ENCODE peak calls at places on chromosomes 16 and 17, in ten cellular contexts. R is AG09319; Q is stomach; S is CD8-positive, alpha-beta T cell; J is neural progenitor cell; Z is HFF-Myc; G is lower leg skin; M is heart right ventricle; F is prostate gland; U is cardiac muscle cell. P is an unnamed sample.

GRCh38 chr17:16446338-16446983 is 31.1 kb downstream of the TRPV2 start:
- DNase-seq in J (no peak), R (no peak), U (no peak), S (no peak), Q (no peak), F (no peak), G (no peak), M (no peak), Z (no peak), P (no peak)

GRCh38 chr17:79183221-79184158 is 108.9 kb downstream of the ENGASE start:
- DNase-seq in J (peak; percentile 91), G (no peak), S (no peak), Z (no peak), U (peak; percentile 74), Q (no peak), F (no peak), R (no peak), M (no peak), P (no peak)

GRCh38 chr16:79639576-79640311 is 39.2 kb upstream of the MAF start:
- DNase-seq in S (no peak), G (peak; percentile 54), U (no peak), F (peak; percentile 33), M (no peak), Q (peak; percentile 40), R (no peak), Z (no peak), J (no peak), P (no peak)

GRCh38 chr17:78367193-78367592 is 7.3 kb upstream of the SOCS3 start:
- DNase-seq in S (no peak), R (no peak), Z (no peak), Q (no peak), J (no peak), G (no peak), U (no peak), F (no peak), M (no peak), P (no peak)

GRCh38 chr17:29412780-29413565 is 22.8 kb downstream of the TAOK1 start:
- DNase-seq in S (no peak), F (no peak), Q (no peak), Z (peak; percentile 32), R (peak; percentile 32), J (no peak), M (no peak), U (no peak), G (no peak), P (peak; percentile 76)

GRCh38 chr17:35578929-35579448 is 618 bp upstream of the PEX12 start:
- DNase-seq in M (no peak), J (no peak), S (no peak), Q (no peak), G (no peak), U (no peak), Z (no peak), R (no peak), F (no peak), P (no peak)

GRCh38 chr17:49132317-49132698 is 261 bp upstream of the B4GALNT2 start:
- DNase-seq in M (no peak), F (no peak), U (no peak), J (no peak), R (no peak), Z (no peak), G (no peak), Q (no peak), S (no peak), P (no peak)

GRCh38 chr16:14148569-14148968 is 77.5 kb downstream of the MRTFB start:
- DNase-seq in Q (no peak), F (no peak), J (no peak), G (no peak), R (no peak), M (no peak), Z (no peak), U (no peak), S (no peak), P (no peak)

GRCh38 chr16:69145658-69146057 is 13.2 kb downstream of the UTP4 start:
- DNase-seq in J (no peak), M (no peak), U (no peak), Z (no peak), G (no peak), Q (peak; percentile 56), S (no peak), F (no peak), R (no peak), P (no peak)

GRCh38 chr16:85448557-85449194 is 164.4 kb upstream of the GSE1 start:
- DNase-seq in Z (no peak), Q (peak; percentile 84), M (no peak), R (no peak), S (peak; percentile 90), J (no peak), G (no peak), U (no peak), F (no peak), P (no peak)

GRCh38 chr17:58006924-58007780 is at the start of gene SRSF1:
- DNase-seq in S (peak; percentile 99), G (peak; percentile 96), J (peak; percentile 99), R (peak; percentile 94), U (peak; percentile 99), F (peak; percentile 96), Q (peak; percentile 97), Z (peak; percentile 96), M (peak; percentile 98), P (peak; percentile 88)
- TF ChIP-seq CTCF in S (no peak), G (peak; percentile 15), J (no peak), R (no peak), U (no peak), F (no peak), Q (no peak), Z (no peak), M (no peak), P (no peak)

DNA sequence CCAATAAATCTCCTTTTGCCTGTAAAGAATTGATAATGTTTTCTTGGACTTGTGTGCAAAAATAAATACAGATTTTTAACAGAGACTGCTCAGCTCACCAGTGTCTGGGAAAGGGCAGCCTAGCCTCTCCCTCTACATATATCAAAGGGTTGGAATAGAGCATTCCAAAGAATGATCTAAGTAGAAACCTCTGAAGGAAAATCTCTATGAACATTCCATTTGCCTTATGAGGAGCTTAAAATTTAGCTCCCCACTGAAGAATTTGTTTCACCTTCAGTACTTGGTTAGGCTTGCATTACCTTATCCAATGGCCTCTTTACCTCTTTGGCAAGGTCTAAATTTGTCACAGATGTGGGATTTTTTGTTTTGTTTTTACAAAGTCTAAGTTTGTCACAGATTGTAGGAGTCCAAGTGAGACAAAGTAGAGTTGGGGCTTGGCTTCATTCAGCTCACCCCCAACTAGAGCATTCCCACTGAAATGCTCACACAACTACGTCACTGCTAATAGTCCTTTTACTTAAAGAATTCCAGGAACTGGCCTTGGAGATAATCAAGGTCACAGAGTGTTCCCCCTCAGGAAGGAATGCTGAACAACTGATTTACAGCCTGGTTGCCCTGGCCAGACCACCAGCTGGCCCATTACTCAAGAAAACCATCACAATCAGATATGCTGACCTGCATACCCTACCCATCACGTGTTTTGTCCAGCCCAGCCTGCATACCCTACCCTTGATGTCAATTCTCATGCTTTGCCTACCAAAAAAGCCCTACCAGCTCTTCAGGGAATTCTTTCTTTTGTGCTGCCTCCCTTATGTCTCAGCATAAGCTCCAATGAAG is 26.6 kb upstream of the PPM1D start:
- DNase-seq in M (no peak), F (no peak), G (no peak), J (no peak), S (no peak), R (no peak), Q (no peak), U (peak; percentile 13), Z (no peak), P (no peak)
- TF ChIP-seq CTCF in M (no peak), F (no peak), G (no peak), J (no peak), S (no peak), R (no peak), Q (no peak), U (peak; percentile 22), Z (no peak), P (no peak)

GRCh38 chr17:42312285-42313130 is 24.2 kb downstream of the STAT5A start:
- DNase-seq in Q (peak; percentile 80), Z (peak; percentile 63), M (peak; percentile 89), U (peak; percentile 92), J (peak; percentile 95), S (peak; percentile 85), R (no peak), F (peak; percentile 78), G (peak; percentile 77), P (no peak)

GRCh38 chr17:42311240-42312034 is 23.1 kb downstream of the STAT5A start:
- DNase-seq in G (peak; percentile 91), S (no peak), Q (peak; percentile 57), F (peak; percentile 65), Z (peak; percentile 69), J (peak; percentile 78), U (peak; percentile 57), R (peak; percentile 84), M (peak; percentile 82), P (peak; percentile 63)

GRCh38 chr17:42309142-42309541 is 20.8 kb downstream of the STAT5A start:
- DNase-seq in F (no peak), U (no peak), Z (no peak), S (no peak), Q (no peak), R (no peak), M (no peak), J (no peak), G (no peak), P (no peak)

GRCh38 chr17:42312035-42312284 is 23.7 kb downstream of the STAT5A start:
- DNase-seq in Q (no peak), M (no peak), S (no peak), F (no peak), U (no peak), R (no peak), J (no peak), G (no peak), Z (no peak), P (no peak)

DNA sequence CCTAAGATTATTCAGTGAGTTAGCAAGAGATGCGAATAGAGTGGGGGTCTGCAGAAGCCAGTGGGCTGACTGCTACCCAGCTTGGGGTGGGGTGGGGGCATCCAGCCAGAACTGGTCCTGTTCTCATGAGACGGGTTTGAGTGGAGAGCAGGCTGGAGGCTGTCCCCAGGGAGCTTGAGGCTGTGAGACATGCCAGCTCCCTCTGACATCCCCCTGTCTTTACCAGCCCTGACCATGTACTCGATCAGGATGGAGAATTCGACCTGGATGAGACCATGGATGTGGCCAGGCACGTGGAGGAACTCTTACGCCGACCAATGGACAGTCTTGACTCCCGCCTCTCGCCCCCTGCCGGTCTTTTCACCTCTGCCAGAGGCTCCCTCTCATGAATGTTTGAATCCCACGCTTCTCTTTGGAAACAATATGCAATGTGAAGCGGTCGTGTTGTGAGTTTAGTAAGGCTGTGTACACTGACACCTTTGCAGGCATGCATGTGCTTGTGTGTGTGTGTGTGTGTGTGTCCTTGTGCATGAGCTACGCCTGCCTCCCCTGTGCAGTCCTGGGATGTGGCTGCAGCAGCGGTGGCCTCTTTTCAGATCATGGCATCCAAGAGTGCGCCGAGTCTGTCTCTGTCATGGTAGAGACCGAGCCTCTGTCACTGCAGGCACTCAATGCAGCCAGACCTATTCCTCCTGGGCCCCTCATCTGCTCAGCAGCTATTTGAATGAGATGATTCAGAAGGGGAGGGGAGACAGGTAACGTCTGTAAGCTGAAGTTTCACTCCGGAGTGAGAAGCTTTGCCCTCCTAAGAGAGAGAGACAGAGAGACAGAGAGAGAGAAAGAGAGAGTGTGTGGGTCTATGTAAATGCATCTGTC is 22.2 kb downstream of the STAT5A start:
- DNase-seq in Z (no peak), Q (no peak), M (no peak), R (no peak), F (no peak), J (peak; percentile 31), S (no peak), G (no peak), U (no peak), P (no peak)
- TF ChIP-seq CTCF in Z (no peak), Q (no peak), M (no peak), R (peak; percentile 3), F (no peak), J (peak; percentile 18), S (no peak), G (no peak), U (peak; percentile 18), P (peak; percentile 1)

GRCh38 chr17:7173687-7174602 is 5.2 kb downstream of the ASGR1 start:
- DNase-seq in Z (no peak), F (peak; percentile 47), G (peak; percentile 44), J (peak; percentile 93), S (peak; percentile 56), Q (peak; percentile 68), U (peak; percentile 63), M (peak; percentile 54), R (no peak), P (no peak)
- TF ChIP-seq CTCF in Z (no peak), F (peak; percentile 34), G (no peak), J (peak; percentile 60), S (no peak), Q (no peak), U (peak; percentile 13), M (no peak), R (no peak), P (no peak)